ENCODE peak calls at places on chromosomes 2 and 18, in five cellular contexts. Q is HT-29, C is H1, A is Calu3, Z is NCI-H2029. S is an unnamed sample.

GRCh38 chr2:235050992-235051351 is 99.2 kb downstream of the SH3BP4 start:
- DNase-seq in Q (peak; percentile 93), C (no peak), A (peak; percentile 91), Z (peak; percentile 98), S (peak; percentile 92)

GRCh38 chr2:196263181-196263747 is 91.9 kb upstream of the STK17B start:
- DNase-seq in Q (peak; percentile 45), C (no peak), A (no peak), Z (no peak), S (no peak)

GRCh38 chr2:160492401-160493226 is 993 bp downstream of the RBMS1 start:
- DNase-seq in Q (peak; percentile 80), C (peak; percentile 90), A (peak; percentile 87), Z (peak; percentile 35), S (no peak)

GRCh38 chr2:200352631-200353030 is 46.1 kb downstream of the SPATS2L start:
- DNase-seq in Q (peak; percentile 72), C (no peak), A (peak; percentile 64), Z (no peak), S (no peak)

GRCh38 chr2:150732064-150732463 is 244.6 kb upstream of the RND3 start:
- DNase-seq in Q (no peak), C (no peak), A (no peak), Z (no peak), S (no peak)

GRCh38 chr2:108403494-108403893 is 25.7 kb downstream of the SULT1C4 start:
- DNase-seq in Q (no peak), C (peak; percentile 64), A (no peak), Z (no peak), S (no peak)

GRCh38 chr2:9754532-9754887 is 88.8 kb upstream of the TAF1B start:
- DNase-seq in Q (no peak), C (no peak), A (no peak), Z (no peak), S (no peak)

GRCh38 chr2:64819774-64820688 is 166.3 kb upstream of the SERTAD2 start:
- DNase-seq in Q (no peak), C (no peak), A (no peak), Z (no peak), S (no peak)

GRCh38 chr2:58436842-58437241 is 195.7 kb upstream of the FANCL start:
- DNase-seq in Q (peak; percentile 22), C (no peak), A (no peak), Z (no peak), S (no peak)

GRCh38 chr18:31301201-31301655 is 16.7 kb upstream of the DSG1 start:
- DNase-seq in Q (no peak), C (no peak), A (peak; percentile 10), Z (no peak), S (no peak)

GRCh38 chr2:125696573-125696972 is 959.4 kb upstream of the GYPC start:
- DNase-seq in Q (peak; percentile 82), C (no peak), A (no peak), Z (peak; percentile 65), S (no peak)

GRCh38 chr18:49745051-49746014 is 68.0 kb downstream of the ACAA2 start:
- DNase-seq in Q (no peak), C (no peak), A (no peak), Z (no peak), S (no peak)